ENCODE peak calls at places on chromosome 17, in nine cellular contexts. G, K, N, Z, Y, S, L, Q and E are unnamed samples.
A peak's percentile ranks its signal among the peaks of the same experiment; 100 is the strongest.

GRCh38 chr17:55576237-55576998 is 65.2 kb upstream of the SMIM36 start:
- DNase-seq in G (peak; percentile 87), K (peak; percentile 87), N (no peak), Z (no peak), Y (peak; percentile 84), S (no peak), L (peak; percentile 53), Q (peak; percentile 56), E (peak; percentile 26)

GRCh38 chr17:5055543-5055942 is 20.3 kb upstream of the SLC52A1 start:
- DNase-seq in G (no peak), K (no peak), N (no peak), Z (no peak), Y (no peak), S (peak; percentile 63), L (no peak), Q (no peak), E (no peak)

GRCh38 chr17:27323538-27324212 is 29.8 kb downstream of the WSB1 start:
- DNase-seq in G (peak; percentile 27), K (peak; percentile 83), N (peak; percentile 80), Z (peak; percentile 89), Y (peak; percentile 86), S (peak; percentile 78), L (peak; percentile 77), Q (peak; percentile 87), E (no peak)

GRCh38 chr17:50708050-50709000 is 611 bp upstream of the ANKRD40 start:
- DNase-seq in G (no peak), K (peak; percentile 37), N (no peak), Z (no peak), Y (peak; percentile 43), S (peak; percentile 52), L (peak; percentile 56), Q (no peak), E (no peak)

GRCh38 chr17:8068736-8069586 is 18.6 kb downstream of the ALOX12B start:
- DNase-seq in G (no peak), K (no peak), N (no peak), Z (peak; percentile 74), Y (no peak), S (peak; percentile 61), L (no peak), Q (peak; percentile 64), E (no peak)

GRCh38 chr17:75105269-75106080 is 4.3 kb upstream of the ARMC7 start:
- DNase-seq in G (peak; percentile 31), K (peak; percentile 36), N (no peak), Z (peak; percentile 83), Y (peak; percentile 49), S (peak; percentile 98), L (peak; percentile 95), Q (peak; percentile 43), E (no peak)

GRCh38 chr17:21392257-21392656 is 16.1 kb downstream of the KCNJ12 start:
- DNase-seq in G (no peak), K (no peak), N (no peak), Z (no peak), Y (no peak), S (no peak), L (no peak), Q (no peak), E (no peak)

GRCh38 chr17:2694381-2695242 is 17.0 kb downstream of the CLUH start:
- DNase-seq in G (no peak), K (no peak), N (no peak), Z (peak; percentile 59), Y (no peak), S (peak; percentile 43), L (no peak), Q (peak; percentile 18), E (no peak)

DNA sequence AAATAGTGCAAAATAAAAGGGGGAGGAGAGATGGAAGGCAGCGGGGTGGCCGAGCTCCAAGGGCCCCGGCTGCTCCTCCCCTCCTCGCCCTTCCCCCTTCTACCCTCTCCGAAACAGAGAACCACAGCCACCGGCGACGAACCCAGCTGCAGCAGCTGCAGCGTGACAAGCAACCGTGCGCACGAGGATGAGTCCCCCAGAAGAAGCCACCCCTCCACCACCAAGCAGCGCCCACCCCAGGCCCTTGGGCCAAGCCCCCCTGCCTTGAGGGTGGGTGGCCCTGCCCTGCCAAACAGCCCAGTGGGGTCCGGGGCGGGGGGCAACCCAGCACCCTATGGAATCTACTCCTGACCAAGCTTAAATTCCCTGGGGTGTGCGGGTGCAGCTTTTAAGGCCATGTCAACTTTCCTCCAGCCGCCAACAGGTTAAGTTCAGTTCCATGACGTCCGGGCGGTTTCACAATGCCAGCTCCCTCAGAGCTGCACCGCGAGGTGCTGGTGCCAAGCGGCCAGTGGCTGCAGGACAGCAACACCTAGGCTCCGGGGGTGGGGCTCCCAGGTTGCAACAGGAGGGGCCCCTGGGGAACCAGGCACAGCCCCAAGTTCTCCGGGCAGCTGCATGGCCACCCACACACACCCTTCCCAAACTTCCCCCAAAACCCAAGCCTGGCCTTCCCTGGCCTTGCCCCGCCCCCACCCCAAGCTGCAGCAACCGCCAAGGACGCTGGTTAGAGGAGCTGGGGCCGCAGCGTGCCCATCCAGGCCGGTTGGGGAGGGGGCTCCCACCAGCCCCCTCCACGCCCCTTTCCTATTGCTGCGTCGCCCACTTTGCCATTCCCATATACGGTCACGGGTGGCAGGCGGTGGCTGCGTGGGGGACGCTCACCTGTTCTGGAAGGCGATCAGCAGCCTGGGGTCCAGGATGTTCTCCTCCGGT is 2.0 kb downstream of the CBX4 start:
- DNase-seq in G (peak; percentile 69), K (peak; percentile 62), N (no peak), Z (peak; percentile 95), Y (peak; percentile 73), S (peak; percentile 92), L (no peak), Q (peak; percentile 52), E (peak; percentile 53)
- TF ChIP-seq CTCF in G (no peak), K (peak; percentile 12), N (peak; percentile 9), Z (peak; percentile 19), Y (peak; percentile 24), S (peak; percentile 37), L (no peak), Q (no peak), E (peak; percentile 17)

DNA sequence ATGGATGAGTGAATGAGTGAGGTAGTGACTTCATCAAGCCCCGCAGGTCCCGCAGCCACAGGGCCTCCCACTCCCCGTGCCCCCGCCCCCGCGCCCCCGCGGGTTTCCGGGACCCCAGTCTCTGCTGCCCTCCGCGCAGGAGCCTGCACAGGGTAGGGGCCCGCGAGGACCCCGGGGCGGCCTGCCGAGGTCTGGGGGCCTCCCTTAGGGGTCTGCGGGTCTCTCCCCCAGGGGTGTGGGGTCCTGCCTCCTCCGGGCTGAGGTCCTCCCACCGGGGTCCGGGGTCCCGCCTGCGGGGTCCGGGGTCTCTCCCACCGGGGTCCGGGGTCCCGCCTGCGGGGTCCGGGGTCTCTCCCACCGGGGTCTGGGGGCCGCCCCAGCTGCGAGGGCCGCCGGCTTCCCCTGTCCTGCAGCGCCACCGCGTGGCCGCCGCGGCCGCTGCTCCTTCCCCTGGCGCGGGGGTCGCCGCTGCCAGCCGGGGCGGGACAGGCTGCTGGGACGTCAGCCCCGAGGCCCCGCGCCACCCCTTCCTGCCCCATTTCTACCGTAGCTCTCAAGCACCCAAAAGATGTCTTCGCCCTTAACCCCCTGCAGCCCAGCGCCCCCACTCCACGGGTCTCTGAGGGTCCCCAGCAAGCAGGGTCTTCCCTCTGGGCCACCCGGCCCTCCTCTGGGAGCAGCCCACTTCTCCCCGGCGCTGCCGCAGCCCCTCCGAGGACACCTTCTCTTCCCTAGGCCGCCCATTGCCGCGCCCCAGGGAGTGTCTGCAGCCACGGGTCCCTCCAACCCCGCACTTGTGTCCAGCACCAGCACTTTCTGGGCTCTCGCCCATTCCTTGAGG is 10.4 kb upstream of the CHMP6 start:
- DNase-seq in G (no peak), K (no peak), N (no peak), Z (no peak), Y (no peak), S (peak; percentile 92), L (no peak), Q (no peak), E (no peak)
- H3K4me3 ChIP-seq in G (no peak overlapping the region), K (no peak overlapping the region), N (no peak overlapping the region), Z (no peak overlapping the region), Y (no peak overlapping the region), S (peak overlapping the region; percentile 29), L (no peak overlapping the region), Q (peak overlapping the region; percentile 16), E (no peak overlapping the region)

GRCh38 chr17:65231086-65231485 is 93.9 kb downstream of the RGS9 start:
- DNase-seq in G (no peak), K (no peak), N (no peak), Z (no peak), Y (peak; percentile 13), S (no peak), L (no peak), Q (no peak), E (no peak)
- TF ChIP-seq CTCF in G (no peak), K (peak; percentile 27), N (no peak), Z (no peak), Y (no peak), S (no peak), L (no peak), Q (no peak), E (peak; percentile 20)

GRCh38 chr17:39867891-39868553 is at the start of gene ZPBP2:
- DNase-seq in G (no peak), K (no peak), N (no peak), Z (peak; percentile 59), Y (no peak), S (peak; percentile 49), L (no peak), Q (no peak), E (no peak)

GRCh38 chr17:39868554-39868942 is 546 bp downstream of the ZPBP2 start:
- DNase-seq in G (no peak), K (no peak), N (no peak), Z (no peak), Y (no peak), S (no peak), L (no peak), Q (no peak), E (no peak)

GRCh38 chr17:39866013-39866730 is 1.8 kb upstream of the ZPBP2 start:
- DNase-seq in G (no peak), K (no peak), N (no peak), Z (no peak), Y (no peak), S (no peak), L (no peak), Q (no peak), E (no peak)

GRCh38 chr17:39863918-39864746 is at the start of gene IKZF3:
- DNase-seq in G (peak; percentile 5), K (no peak), N (peak; percentile 62), Z (peak; percentile 93), Y (peak; percentile 13), S (peak; percentile 95), L (peak; percentile 35), Q (no peak), E (no peak)

GRCh38 chr17:39867084-39867890 is 715 bp upstream of the ZPBP2 start:
- DNase-seq in G (no peak), K (no peak), N (no peak), Z (no peak), Y (no peak), S (no peak), L (no peak), Q (no peak), E (no peak)
- H3K4me3 ChIP-seq in G (no peak overlapping the region), K (no peak overlapping the region), N (no peak overlapping the region), Z (no peak overlapping the region), Y (no peak overlapping the region), S (no peak overlapping the region), L (no peak overlapping the region), Q (no peak overlapping the region), E (no peak overlapping the region)

DNA sequence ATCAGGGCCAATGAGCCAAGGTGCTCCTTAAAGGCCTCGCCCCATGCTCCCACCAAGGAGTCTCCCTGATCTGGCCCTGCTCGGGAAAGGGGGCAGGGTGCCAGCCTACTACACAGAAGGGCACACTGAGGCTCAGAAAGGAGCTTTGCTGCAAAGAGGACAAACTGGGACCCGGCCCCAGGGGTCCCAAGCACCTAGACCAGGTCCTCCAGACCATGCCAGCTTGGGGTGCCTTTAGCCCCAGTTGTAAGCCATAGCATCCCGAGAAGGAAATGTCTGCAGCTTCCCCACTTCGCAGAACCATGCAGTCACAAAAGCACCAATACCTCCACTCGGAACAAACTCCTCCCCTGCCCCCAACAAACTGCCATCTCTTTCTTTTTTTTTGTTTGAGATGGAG is 74.8 kb upstream of the CDC42EP4 start:
- DNase-seq in G (no peak), K (no peak), N (no peak), Z (no peak), Y (no peak), S (no peak), L (no peak), Q (no peak), E (no peak)
- TF ChIP-seq CTCF in G (no peak), K (no peak), N (no peak), Z (no peak), Y (no peak), S (no peak), L (no peak), Q (no peak), E (no peak)